ENCODE peak calls at places on chromosomes 11 and 22, in six cellular contexts. Z, H, Q, P, G and T are unnamed samples.

GRCh38 chr22:29727248-29727551 is 7.4 kb downstream of the CABP7 start:
- DNase-seq in Z (peak), H (no peak), Q (no peak), P (no peak), G (peak), T (no peak)

GRCh38 chr22:19271856-19272535 is 19.5 kb downstream of the CLTCL1 start:
- DNase-seq in Z (no peak), H (peak), Q (no peak), P (no peak), G (peak), T (no peak)

GRCh38 chr11:31160504-31161422 is 208.8 kb downstream of the DCDC1 start:
- DNase-seq in Z (no peak), H (no peak), Q (no peak), P (no peak), G (peak), T (no peak)

GRCh38 chr11:68127791-68128681 is 6.8 kb upstream of the CHKA start:
- DNase-seq in Z (peak), H (peak), Q (no peak), P (peak), G (peak), T (no peak)

GRCh38 chr11:78586452-78587046 is 11.9 kb upstream of the NARS2 start:
- DNase-seq in Z (no peak), H (no peak), Q (no peak), P (no peak), G (peak), T (no peak)

GRCh38 chr22:30297276-30298004 is 8.1 kb upstream of the CASTOR1 start:
- DNase-seq in Z (no peak), H (no peak), Q (no peak), P (no peak), G (no peak), T (no peak)

GRCh38 chr22:39098026-39098425 is 982 bp downstream of the APOBEC3H start:
- DNase-seq in Z (no peak), H (no peak), Q (no peak), P (no peak), G (no peak), T (no peak)

GRCh38 chr11:123531325-123531724 is 101.3 kb downstream of the GRAMD1B start:
- DNase-seq in Z (no peak), H (no peak), Q (no peak), P (no peak), G (no peak), T (no peak)

GRCh38 chr22:22908941-22909604 is 21.5 kb downstream of the IGLL5 start:
- DNase-seq in Z (no peak), H (no peak), Q (no peak), P (no peak), G (no peak), T (no peak)

GRCh38 chr11:70296681-70297080 is 26.2 kb downstream of the PPFIA1 start:
- DNase-seq in Z (no peak), H (no peak), Q (no peak), P (no peak), G (no peak), T (no peak)

GRCh38 chr11:85886089-85887056 is 31.2 kb downstream of the CCDC83 start:
- DNase-seq in Z (no peak), H (no peak), Q (no peak), P (no peak), G (peak), T (no peak)

GRCh38 chr22:35551549-35552177 is 11.0 kb downstream of the RASD2 start:
- DNase-seq in Z (no peak), H (no peak), Q (no peak), P (no peak), G (no peak), T (no peak)

GRCh38 chr22:19679476-19680099 is 34.7 kb upstream of the SEPTIN5 start:
- DNase-seq in Z (peak), H (peak), Q (peak), P (no peak), G (no peak), T (no peak)

GRCh38 chr22:43974028-43974545 is 18.8 kb downstream of the SAMM50 start:
- DNase-seq in Z (no peak), H (no peak), Q (no peak), P (no peak), G (no peak), T (no peak)

GRCh38 chr11:80686889-80687288 is 1246.1 kb upstream of the TENM4 start:
- DNase-seq in Z (no peak), H (no peak), Q (no peak), P (no peak), G (no peak), T (no peak)

GRCh38 chr11:35461917-35462316 is 42.6 kb upstream of the SLC1A2 start:
- DNase-seq in Z (no peak), H (no peak), Q (no peak), P (no peak), G (no peak), T (no peak)

GRCh38 chr11:36380296-36381004 is 84.4 kb downstream of the PRR5L start:
- DNase-seq in Z (no peak), H (no peak), Q (no peak), P (no peak), G (no peak), T (no peak)

GRCh38 chr11:36051235-36052072 is 107.6 kb downstream of the LDLRAD3 start:
- DNase-seq in Z (no peak), H (no peak), Q (no peak), P (no peak), G (peak), T (no peak)

GRCh38 chr22:44505796-44506354 is 7.8 kb upstream of the RTL6 start:
- DNase-seq in Z (no peak), H (no peak), Q (no peak), P (no peak), G (no peak), T (peak)

GRCh38 chr11:66326261-66327111 is 9.6 kb upstream of the CD248 start:
- DNase-seq in Z (peak), H (no peak), Q (no peak), P (no peak), G (peak), T (peak)

GRCh38 chr22:50444663-50445062 is 30.2 kb downstream of the SBF1 start:
- DNase-seq in Z (peak), H (peak), Q (no peak), P (no peak), G (peak), T (no peak)

DNA sequence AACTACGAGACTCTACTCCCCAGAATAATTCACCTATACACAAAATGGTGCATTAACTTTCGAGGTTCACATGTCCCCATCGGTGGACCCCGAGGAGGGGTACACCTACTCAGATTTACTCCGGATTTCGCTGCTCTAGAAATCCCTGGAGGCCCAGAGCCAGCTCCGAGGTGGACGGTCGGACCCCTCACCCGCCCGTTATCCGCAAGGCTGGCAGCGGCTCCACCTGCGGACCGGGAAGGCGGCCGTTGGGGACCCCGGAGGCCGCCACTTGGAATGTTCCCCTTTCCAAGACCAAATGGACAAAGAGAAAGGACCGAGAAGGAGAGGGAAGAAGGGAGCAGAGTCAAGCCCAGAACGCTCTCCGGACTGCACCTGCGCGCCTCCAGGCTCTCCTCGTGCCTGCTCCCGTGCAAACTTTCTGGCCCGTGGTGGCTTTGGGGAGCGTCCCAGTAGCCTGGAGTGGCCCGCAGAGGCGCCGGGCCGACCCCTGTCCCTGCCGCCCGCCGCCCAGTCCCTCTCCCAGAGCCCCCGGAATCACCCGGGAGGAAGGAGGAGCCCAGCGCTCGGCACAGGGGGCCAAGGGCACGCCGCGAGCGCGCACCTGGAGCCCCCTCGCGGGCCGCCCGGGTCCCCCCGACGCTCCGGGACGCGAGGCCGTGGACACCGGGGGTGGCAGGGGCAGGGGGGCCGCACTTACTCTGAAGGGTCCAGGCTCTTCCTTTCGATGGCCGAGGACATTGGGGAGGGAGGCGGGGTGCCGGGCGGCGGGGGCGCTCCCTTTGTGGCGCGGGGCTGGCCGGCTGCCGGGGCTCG is 23.0 kb downstream of the LMO2 start:
- DNase-seq in Z (no peak), H (no peak), Q (no peak), P (no peak), G (no peak), T (no peak)
- H3K4me3 ChIP-seq in Z (peak), H (peak), Q (peak), P (peak), G (peak), T (peak)

GRCh38 chr11:83071641-83072591 is at the start of gene RAB30:
- DNase-seq in Z (peak), H (peak), Q (peak), P (peak), G (peak), T (peak)

GRCh38 chr11:83070044-83070877 is 1.4 kb downstream of the RAB30 start:
- DNase-seq in Z (no peak), H (no peak), Q (no peak), P (no peak), G (peak), T (no peak)

GRCh38 chr11:83068573-83068972 is 3.1 kb downstream of the RAB30 start:
- DNase-seq in Z (no peak), H (no peak), Q (no peak), P (no peak), G (no peak), T (no peak)

GRCh38 chr11:83070878-83071640 is 638 bp downstream of the RAB30 start:
- DNase-seq in Z (peak), H (peak), Q (no peak), P (no peak), G (peak), T (peak)

DNA sequence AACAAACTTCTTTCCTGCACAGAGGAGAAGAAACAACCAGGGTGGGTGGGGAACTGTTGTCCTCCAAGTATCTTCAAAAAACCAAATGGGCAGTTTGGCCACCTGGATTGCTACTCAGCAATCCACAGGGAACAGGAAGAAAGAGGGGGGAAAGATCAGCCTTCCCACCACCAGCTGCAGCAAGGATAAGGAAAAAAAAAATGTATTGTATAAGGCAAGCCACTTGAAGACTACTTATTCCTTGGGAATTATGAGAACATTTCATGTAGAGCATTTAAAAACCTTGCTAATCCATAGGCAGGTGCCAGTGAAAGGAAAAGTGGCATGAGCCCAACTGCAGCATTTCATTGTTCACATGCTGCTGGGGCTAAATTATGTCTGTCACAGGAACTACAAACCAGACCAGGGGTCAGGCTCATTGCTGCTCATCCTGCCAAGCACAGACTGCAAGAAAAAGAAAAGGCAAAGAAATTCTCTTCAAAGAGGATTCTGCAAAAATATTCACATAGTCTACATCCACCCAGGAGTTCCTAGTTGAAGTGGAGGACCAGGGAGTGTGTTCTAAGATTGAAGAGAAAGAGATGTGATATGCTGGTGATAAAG is 2.2 kb downstream of the RAB30 start:
- DNase-seq in Z (no peak), H (no peak), Q (no peak), P (no peak), G (peak), T (no peak)
- H3K4me3 ChIP-seq in Z (peak), H (no peak), Q (peak), P (peak), G (no peak), T (no peak)

GRCh38 chr11:60840711-60841430 is 1.0 kb upstream of the CCDC86 start:
- DNase-seq in Z (peak), H (no peak), Q (no peak), P (peak), G (peak), T (no peak)
- H3K4me3 ChIP-seq in Z (peak), H (no peak), Q (peak), P (no peak), G (no peak), T (no peak)

DNA sequence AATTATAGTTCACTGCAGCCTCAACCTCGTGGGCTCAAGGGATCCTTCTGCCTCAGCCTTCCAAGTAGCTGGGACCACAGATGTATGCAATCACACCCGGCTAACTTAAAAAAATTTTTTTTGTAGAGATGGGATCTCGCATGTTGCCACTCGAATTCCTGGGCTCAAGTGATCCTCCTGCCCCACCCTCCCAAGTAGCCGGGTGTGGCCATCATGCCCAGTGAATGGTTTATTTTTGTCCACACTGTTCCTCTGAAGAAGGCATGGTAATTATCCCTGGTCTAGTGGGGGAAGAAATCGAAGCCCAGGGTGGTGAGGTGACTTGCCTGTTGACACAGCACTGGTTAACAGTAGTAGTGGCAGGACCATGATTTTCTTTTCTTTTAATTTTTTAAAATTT is 1.9 kb downstream of the SAC3D1 start:
- DNase-seq in Z (no peak), H (no peak), Q (no peak), P (no peak), G (no peak), T (no peak)
- H3K4me3 ChIP-seq in Z (no peak), H (no peak), Q (no peak), P (no peak), G (no peak), T (no peak)

DNA sequence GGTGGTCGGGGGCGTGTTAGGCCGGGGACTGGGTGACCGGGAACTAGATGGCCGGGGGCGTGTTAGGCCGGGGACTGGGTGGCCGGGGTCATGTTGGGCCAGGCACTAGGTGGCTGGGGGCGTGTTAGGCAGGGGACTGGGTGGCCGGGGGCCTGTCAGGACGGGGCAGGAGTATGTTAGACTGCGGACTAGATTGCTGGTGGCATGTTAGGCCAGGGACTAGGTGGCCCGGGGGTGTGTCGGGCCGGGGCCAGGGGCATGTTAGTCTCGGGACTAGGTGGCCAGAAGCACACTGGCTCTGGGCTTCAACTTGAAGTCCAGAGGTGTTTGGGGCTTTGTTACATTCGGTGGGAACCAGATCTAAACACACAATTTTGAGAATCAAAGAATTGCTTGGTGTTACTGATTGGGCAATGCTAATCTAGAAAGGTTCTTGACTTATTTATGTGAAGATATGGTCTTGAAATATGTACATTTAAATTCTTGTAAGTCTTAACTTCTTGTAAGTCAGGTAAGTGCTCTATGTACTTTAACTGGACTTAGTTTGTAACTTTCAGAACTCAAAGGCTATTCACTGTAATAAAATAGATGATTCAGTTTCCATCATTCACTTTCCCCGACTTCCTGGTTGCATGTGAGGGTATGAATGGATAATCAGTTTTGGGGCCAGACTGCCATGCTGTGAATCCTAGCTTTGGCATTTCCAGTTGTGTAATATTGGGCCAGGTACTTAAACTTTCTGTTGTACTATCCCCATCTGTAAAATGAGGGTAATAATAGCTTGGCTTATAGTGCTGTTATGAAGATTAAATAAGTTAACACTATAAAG is 1.1 kb downstream of the EXT2 start:
- DNase-seq in Z (no peak), H (no peak), Q (no peak), P (no peak), G (no peak), T (no peak)
- H3K4me3 ChIP-seq in Z (peak), H (peak), Q (peak), P (peak), G (peak), T (peak)

GRCh38 chr11:2445948-2446551 is 1.2 kb downstream of the KCNQ1 start:
- DNase-seq in Z (no peak), H (peak), Q (no peak), P (no peak), G (no peak), T (no peak)

GRCh38 chr11:2443881-2444300 is 423 bp downstream of the TRPM5 start:
- DNase-seq in Z (no peak), H (peak), Q (no peak), P (no peak), G (no peak), T (no peak)

GRCh38 chr11:2443406-2443805 is 908 bp downstream of the TRPM5 start:
- DNase-seq in Z (peak), H (no peak), Q (no peak), P (no peak), G (no peak), T (no peak)

GRCh38 chr11:2445107-2445947 is 519 bp downstream of the KCNQ1 start:
- DNase-seq in Z (peak), H (peak), Q (no peak), P (no peak), G (no peak), T (no peak)

GRCh38 chr11:2444301-2445106 is at the start of the genes KCNQ1 and TRPM5:
- DNase-seq in Z (peak), H (peak), Q (no peak), P (no peak), G (no peak), T (no peak)
- H3K4me3 ChIP-seq in Z (peak), H (peak), Q (peak), P (peak), G (no peak), T (no peak)